ENCODE peak calls at places on chromosomes 12 and 14, in five cellular contexts. H, J, D, N and R are unnamed samples.

GRCh38 chr12:77049767-77050353 is 15.5 kb downstream of the E2F7 start:
- DNase-seq in H (peak; percentile 70), J (peak; percentile 63), D (peak; percentile 28), N (peak; percentile 83), R (peak; percentile 52)

GRCh38 chr12:76915381-76916169 is 36.8 kb upstream of the CSRP2 start:
- DNase-seq in H (no peak), J (no peak), D (no peak), N (peak; percentile 38), R (no peak)

GRCh38 chr14:88597038-88597437 is 34.2 kb downstream of the ZC3H14 start:
- DNase-seq in H (no peak), J (no peak), D (no peak), N (no peak), R (no peak)

GRCh38 chr12:77746108-77746507 is 84.6 kb upstream of the NAV3 start:
- DNase-seq in H (peak; percentile 38), J (no peak), D (no peak), N (no peak), R (no peak)

GRCh38 chr14:64584185-64584584 is 34.4 kb downstream of the PPP1R36 start:
- DNase-seq in H (no peak), J (no peak), D (no peak), N (no peak), R (no peak)

GRCh38 chr12:79886917-79887519 is 47.9 kb downstream of the PPP1R12A start:
- DNase-seq in H (peak; percentile 66), J (peak; percentile 42), D (no peak), N (peak; percentile 84), R (peak; percentile 70)

GRCh38 chr14:101915871-101916815 is 48.2 kb upstream of the DYNC1H1 start:
- DNase-seq in H (no peak), J (no peak), D (no peak), N (no peak), R (no peak)

GRCh38 chr12:124509300-124509675 is 58.1 kb downstream of the NCOR2 start:
- DNase-seq in H (no peak), J (no peak), D (no peak), N (no peak), R (no peak)

GRCh38 chr12:122830517-122831214 is 4.6 kb upstream of the HIP1R start:
- DNase-seq in H (peak; percentile 81), J (no peak), D (no peak), N (peak; percentile 96), R (no peak)

GRCh38 chr12:5745251-5745888 is 199.7 kb downstream of the ANO2 start:
- DNase-seq in H (peak; percentile 58), J (peak; percentile 90), D (peak; percentile 67), N (peak; percentile 58), R (no peak)

GRCh38 chr14:71710001-71710400 is 222.2 kb upstream of the RGS6 start:
- DNase-seq in H (no peak), J (no peak), D (no peak), N (no peak), R (no peak)

GRCh38 chr12:50589650-50590435 is 85.1 kb downstream of the DIP2B start:
- DNase-seq in H (peak; percentile 97), J (no peak), D (peak; percentile 72), N (peak; percentile 87), R (peak; percentile 72)

GRCh38 chr12:73413974-73414373 is 1123.7 kb upstream of the ATXN7L3B start:
- DNase-seq in H (no peak), J (no peak), D (no peak), N (no peak), R (no peak)

GRCh38 chr12:108517288-108518100 is 2.4 kb downstream of the FICD start:
- DNase-seq in H (no peak), J (no peak), D (no peak), N (no peak), R (no peak)

GRCh38 chr12:19737019-19737418 is 297.7 kb downstream of the AEBP2 start:
- DNase-seq in H (no peak), J (no peak), D (no peak), N (peak; percentile 3), R (no peak)

GRCh38 chr12:55258288-55258687 is 13.9 kb downstream of the OR6C74 start:
- DNase-seq in H (no peak), J (no peak), D (no peak), N (no peak), R (no peak)

GRCh38 chr12:109098671-109099070 is 1.3 kb downstream of the UNG start:
- DNase-seq in H (no peak), J (peak; percentile 31), D (no peak), N (no peak), R (no peak)

GRCh38 chr12:85155791-85156190 is 119.6 kb downstream of the LRRIQ1 start:
- DNase-seq in H (no peak), J (peak; percentile 32), D (no peak), N (peak; percentile 46), R (peak; percentile 39)

GRCh38 chr14:94001501-94002396 is 4.6 kb downstream of the CCDC197 start:
- DNase-seq in H (peak; percentile 67), J (peak; percentile 84), D (peak; percentile 42), N (peak; percentile 83), R (no peak)

GRCh38 chr14:100341301-100342031 is 18.3 kb downstream of the SLC25A47 start:
- DNase-seq in H (peak; percentile 95), J (no peak), D (no peak), N (peak; percentile 35), R (no peak)

GRCh38 chr12:66066071-66066928 is 64.2 kb downstream of the LLPH start:
- DNase-seq in H (peak; percentile 76), J (peak; percentile 38), D (peak; percentile 24), N (no peak), R (peak; percentile 99)

GRCh38 chr14:54762296-54762695 is 140.3 kb downstream of the GCH1 start:
- DNase-seq in H (peak; percentile 49), J (no peak), D (no peak), N (no peak), R (no peak)

GRCh38 chr14:61458766-61459165 is 137.4 kb downstream of the PRKCH start:
- DNase-seq in H (no peak), J (no peak), D (no peak), N (no peak), R (no peak)

GRCh38 chr12:96989916-96990315 is 82.9 kb downstream of the NEDD1 start:
- DNase-seq in H (no peak), J (peak; percentile 80), D (peak; percentile 15), N (peak; percentile 78), R (no peak)

GRCh38 chr14:74417611-74418010 is 8.4 kb downstream of the SYNDIG1L start:
- DNase-seq in H (no peak), J (no peak), D (no peak), N (no peak), R (no peak)

GRCh38 chr12:13220848-13221247 is 24.3 kb downstream of the EMP1 start:
- DNase-seq in H (no peak), J (no peak), D (no peak), N (no peak), R (no peak)

GRCh38 chr12:1474059-1474537 is 120.3 kb downstream of the FBXL14 start:
- DNase-seq in H (peak; percentile 99), J (no peak), D (no peak), N (peak; percentile 95), R (no peak)

GRCh38 chr14:91412939-91413338 is 4.7 kb downstream of the CCDC88C start:
- DNase-seq in H (no peak), J (no peak), D (no peak), N (no peak), R (no peak)

DNA sequence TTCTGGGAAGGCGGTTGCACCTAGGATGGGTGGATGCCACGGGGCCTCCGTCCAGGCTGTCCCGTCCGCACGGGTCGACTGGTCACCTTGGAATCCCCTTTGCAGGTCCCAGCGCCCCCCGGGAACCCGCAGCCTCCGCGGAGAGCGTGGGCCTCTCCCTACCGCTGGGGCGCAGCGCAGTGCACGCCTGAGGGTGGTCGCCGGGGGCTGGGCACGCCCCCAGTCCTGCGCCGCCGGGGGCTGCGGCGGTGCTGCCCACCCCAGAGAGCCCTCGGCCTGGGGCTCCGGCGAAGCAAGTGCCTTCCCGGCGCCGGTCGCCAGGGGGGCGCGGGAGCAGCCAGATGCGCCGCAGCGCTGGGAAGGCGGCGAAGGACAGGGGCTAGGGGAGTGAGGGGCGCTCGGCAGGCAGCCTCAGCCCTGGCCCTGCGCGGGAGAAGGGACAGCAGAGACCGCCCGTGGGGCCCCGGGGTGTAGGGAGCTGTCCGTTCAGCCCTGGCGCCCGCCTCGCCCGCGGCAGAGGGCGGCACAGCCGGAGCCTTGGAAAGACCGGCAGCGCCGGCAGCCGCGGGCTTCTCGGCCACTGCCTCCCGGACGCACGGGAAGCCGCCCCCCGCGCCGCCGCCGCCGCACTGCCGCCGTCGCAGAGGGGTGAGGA is 527 bp downstream of the ZDHHC22 start:
- DNase-seq in H (peak; percentile 18), J (peak; percentile 92), D (no peak), N (peak; percentile 49), R (no peak)
- H3K9ac ChIP-seq in H (no peak overlapping the region), J (no peak overlapping the region), D (no peak overlapping the region), N (no peak overlapping the region), R (no peak overlapping the region)

DNA sequence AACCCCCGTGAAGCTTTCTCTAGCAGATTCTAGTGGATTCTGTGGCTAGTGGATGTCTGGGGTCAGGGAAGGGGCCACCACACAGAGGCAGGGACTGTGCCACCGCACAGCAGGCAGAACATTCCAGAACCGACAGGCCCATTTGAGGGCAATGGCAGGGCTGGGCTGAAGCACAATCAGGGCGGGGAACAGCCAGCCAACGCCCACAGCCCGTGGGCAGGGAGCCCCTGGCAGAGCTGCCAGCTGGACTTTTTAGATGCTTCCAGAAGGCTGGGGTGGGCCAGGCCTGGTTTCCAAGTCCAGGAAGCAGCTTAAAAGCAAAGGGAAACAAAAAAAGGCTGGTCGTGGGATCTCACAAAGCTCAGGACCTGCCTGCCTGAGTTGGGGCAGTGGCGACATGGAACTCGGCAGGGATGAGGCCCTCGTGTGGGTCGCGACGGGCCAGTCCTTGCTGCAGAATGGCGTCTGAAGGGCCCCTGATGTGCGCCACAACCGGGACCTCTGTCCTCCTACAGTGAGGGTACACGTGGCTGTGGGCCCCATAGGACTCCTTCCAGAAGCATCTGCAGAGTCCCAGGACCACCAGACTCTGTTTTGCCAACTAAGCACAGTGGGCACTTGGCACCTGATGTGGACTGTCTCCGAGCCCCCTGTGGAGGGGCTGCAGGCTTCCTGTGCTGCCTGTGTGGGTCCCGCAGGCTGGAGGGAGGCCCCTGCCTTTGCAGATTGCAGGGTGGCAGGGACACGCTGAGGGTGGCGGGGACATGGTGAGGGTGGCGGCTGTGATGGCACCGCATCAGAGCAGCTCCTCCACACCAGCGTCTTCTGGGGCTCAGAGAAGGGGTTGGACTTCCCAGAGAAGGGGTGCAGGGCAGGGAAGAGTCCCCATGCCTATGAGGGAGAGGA is 7.8 kb downstream of the ZFYVE21 start:
- DNase-seq in H (no peak), J (no peak), D (no peak), N (no peak), R (no peak)
- H3K27ac ChIP-seq in H (no peak overlapping the region), J (no peak overlapping the region), D (no peak overlapping the region), N (no peak overlapping the region), R (no peak overlapping the region)

DNA sequence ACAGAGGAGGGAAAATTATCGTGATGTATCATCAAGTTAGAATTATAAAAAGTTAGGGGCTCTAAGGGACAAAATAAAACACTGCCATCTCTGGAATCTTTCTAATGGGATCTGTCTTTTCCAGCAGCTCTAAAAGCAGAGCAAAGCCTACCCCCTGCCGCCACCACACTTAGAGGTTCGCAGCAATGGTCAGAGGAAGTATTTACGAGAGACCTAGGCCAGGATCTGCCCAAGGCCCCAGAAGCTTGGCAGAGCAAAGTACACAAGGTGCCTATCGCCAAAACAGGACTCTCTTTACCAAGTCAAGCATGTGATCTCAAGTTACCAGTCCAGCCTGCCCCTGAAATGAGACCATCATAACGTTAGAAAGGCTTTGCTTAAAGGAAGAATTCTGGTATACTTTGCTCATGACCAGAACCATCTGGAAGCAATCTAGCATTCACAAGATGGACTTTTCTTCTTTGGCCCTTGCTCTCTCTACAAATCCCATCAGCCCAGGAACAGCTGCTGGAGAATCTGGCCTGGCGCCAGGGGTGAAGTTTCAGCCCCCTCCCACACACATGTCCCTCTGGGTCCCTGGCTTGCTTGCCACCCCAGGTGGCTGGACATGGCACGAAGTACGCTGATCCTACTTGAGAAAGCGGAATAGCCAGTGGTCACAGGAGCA is 220.4 kb downstream of the PPM1H start:
- DNase-seq in H (no peak), J (no peak), D (no peak), N (no peak), R (no peak)
- H3K9ac ChIP-seq in H (no peak overlapping the region), J (no peak overlapping the region), D (no peak overlapping the region), N (no peak overlapping the region), R (no peak overlapping the region)

GRCh38 chr12:105024926-105025325 is 38.8 kb downstream of the NOPCHAP1 start:
- DNase-seq in H (no peak), J (no peak), D (no peak), N (no peak), R (no peak)
- H3K27ac ChIP-seq in H (no peak overlapping the region), J (no peak overlapping the region), D (no peak overlapping the region), N (no peak overlapping the region), R (no peak overlapping the region)